ENCODE peak calls at places on chromosome 7, in seven cellular contexts. G is astrocyte, V is endothelial cell, E is cardiac muscle cell, Z is A673, R is stomach, P is cardiac fibroblast. H is an unnamed sample.

GRCh38 chr7:13777242-13777641 is 212.2 kb downstream of the ETV1 start:
- DNase-seq in G (no peak), R (no peak), V (no peak), Z (no peak), E (no peak), P (no peak), H (no peak)

GRCh38 chr7:44636926-44637325 is 30.5 kb downstream of the OGDH start:
- DNase-seq in P (no peak), G (no peak), Z (no peak), R (no peak), E (no peak), V (no peak), H (no peak)

GRCh38 chr7:77729574-77730348 is 33.5 kb downstream of the RSBN1L start:
- DNase-seq in R (no peak), V (no peak), P (peak), Z (no peak), G (peak), E (no peak), H (no peak)

GRCh38 chr7:1553513-1554210 is 2.3 kb downstream of the TMEM184A start:
- DNase-seq in P (no peak), Z (no peak), R (no peak), G (no peak), E (no peak), V (no peak), H (peak)

GRCh38 chr7:38102486-38102885 is 75.6 kb upstream of the STARD3NL start:
- DNase-seq in E (no peak), Z (no peak), P (peak), R (no peak), V (no peak), G (peak), H (no peak)

GRCh38 chr7:153370092-153370491 is 610.5 kb downstream of the ACTR3B start:
- DNase-seq in R (no peak), V (no peak), G (no peak), Z (no peak), P (no peak), E (no peak), H (no peak)

GRCh38 chr7:7263297-7264230 is 81.2 kb downstream of the C1GALT1 start:
- DNase-seq in G (no peak), Z (no peak), V (no peak), E (no peak), P (no peak), R (no peak), H (no peak)

GRCh38 chr7:5489991-5490536 is 66.4 kb upstream of the TNRC18 start:
- DNase-seq in R (no peak), G (no peak), P (no peak), V (no peak), E (no peak), Z (no peak), H (no peak)

GRCh38 chr7:150909192-150909591 is 56.9 kb downstream of the AOC1 start:
- DNase-seq in V (no peak), Z (no peak), G (no peak), E (no peak), P (no peak), R (no peak), H (no peak)

GRCh38 chr7:87146740-87147386 is 5.4 kb upstream of the DMTF1 start:
- DNase-seq in E (no peak), V (no peak), Z (no peak), R (no peak), P (no peak), G (no peak), H (no peak)

GRCh38 chr7:107044347-107045194 is at the start of gene PRKAR2B:
- DNase-seq in R (peak), V (peak), Z (peak), P (peak), G (peak), E (peak), H (peak)

GRCh38 chr7:77450054-77450453 is 33.9 kb upstream of the GSAP start:
- DNase-seq in E (no peak), G (peak), P (peak), V (no peak), R (no peak), Z (no peak), H (no peak)

GRCh38 chr7:106823631-106824030 is 41.5 kb upstream of the PIK3CG start:
- DNase-seq in Z (no peak), G (peak), P (no peak), E (no peak), V (no peak), R (no peak), H (peak)

GRCh38 chr7:69941077-69941476 is 342.8 kb downstream of the AUTS2 start:
- DNase-seq in E (no peak), G (no peak), Z (no peak), V (no peak), P (no peak), R (no peak), H (no peak)

GRCh38 chr7:16295558-16295957 is 125.8 kb downstream of the CRPPA start:
- DNase-seq in R (no peak), G (peak), E (no peak), P (no peak), V (no peak), Z (no peak), H (no peak)

GRCh38 chr7:18855796-18856195 is 261.6 kb downstream of the TWIST1 start:
- DNase-seq in G (peak), R (no peak), V (no peak), P (no peak), Z (no peak), E (no peak), H (no peak)

GRCh38 chr7:81632418-81632817 is 137.4 kb downstream of the HGF start:
- DNase-seq in G (peak), V (no peak), P (peak), R (no peak), E (no peak), Z (peak), H (no peak)

GRCh38 chr7:76302299-76303056 is at the start of gene HSPB1:
- DNase-seq in G (peak), E (peak), P (peak), R (peak), V (peak), Z (peak), H (peak)
- TF ChIP-seq CTCF in G (no peak), E (peak), P (no peak), R (no peak), V (no peak), Z (no peak), H (no peak)

GRCh38 chr7:143373255-143373794 is 7.8 kb upstream of the ZYX start:
- DNase-seq in V (no peak), Z (no peak), R (no peak), E (no peak), G (no peak), P (no peak), H (no peak)
- TF ChIP-seq CTCF in V (no peak), Z (no peak), R (no peak), E (no peak), G (no peak), P (no peak), H (no peak)

DNA sequence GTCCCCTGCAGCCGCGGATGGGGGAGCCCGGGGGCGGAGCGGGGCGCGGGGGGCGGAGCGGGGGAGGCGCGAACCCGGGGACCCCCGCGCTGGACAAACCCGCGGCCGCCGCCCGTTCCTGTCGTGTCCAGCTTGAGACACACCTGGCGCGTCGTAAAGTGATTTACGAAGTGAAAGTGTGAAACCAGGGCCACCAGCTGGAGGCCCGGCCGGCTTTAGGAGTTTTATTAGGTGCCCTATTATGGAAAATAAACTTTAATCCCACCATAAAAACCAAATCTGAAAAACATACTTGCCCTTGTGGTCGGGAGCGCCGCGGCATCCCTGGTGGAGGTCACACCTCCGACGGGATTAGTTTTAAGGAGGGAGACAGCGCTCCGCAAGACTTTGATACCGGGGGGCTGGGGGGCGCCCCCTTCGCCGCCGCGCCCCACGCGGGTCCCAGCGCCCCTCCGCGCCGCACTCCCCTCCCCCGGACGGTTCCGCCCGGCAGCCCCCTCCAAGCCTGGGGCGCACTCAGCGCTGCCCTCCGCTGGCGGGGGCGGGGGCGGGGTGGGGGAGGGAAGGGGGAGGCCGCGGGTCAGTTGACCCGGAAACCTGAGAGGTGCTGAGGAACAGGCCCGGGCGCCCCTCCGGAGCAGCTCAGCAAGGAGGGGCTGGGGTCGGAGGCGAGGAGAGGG is 10.3 kb downstream of the MNX1 start:
- DNase-seq in R (peak), V (no peak), P (no peak), G (no peak), Z (no peak), E (no peak), H (no peak)
- TF ChIP-seq CTCF in R (no peak), V (no peak), P (no peak), G (no peak), Z (no peak), E (no peak), H (no peak)

GRCh38 chr7:30974605-30975256 is 11.0 kb downstream of the GHRHR start:
- DNase-seq in V (peak), Z (peak), P (peak), G (peak), E (peak), R (peak), H (peak)

GRCh38 chr7:30971440-30971839 is 7.7 kb downstream of the GHRHR start:
- DNase-seq in V (no peak), G (no peak), E (no peak), P (no peak), Z (no peak), R (no peak), H (no peak)

GRCh38 chr7:30973791-30974604 is 10.2 kb downstream of the GHRHR start:
- DNase-seq in Z (no peak), E (no peak), P (no peak), V (no peak), R (no peak), G (no peak), H (no peak)

GRCh38 chr7:30971840-30972563 is 8.2 kb downstream of the GHRHR start:
- DNase-seq in P (no peak), V (no peak), R (no peak), E (no peak), Z (no peak), G (no peak), H (no peak)

GRCh38 chr7:30973292-30973691 is 9.5 kb downstream of the GHRHR start:
- DNase-seq in V (no peak), P (no peak), R (no peak), E (no peak), Z (no peak), G (no peak), H (no peak)
- TF ChIP-seq CTCF in V (no peak), P (no peak), R (no peak), E (no peak), Z (no peak), G (no peak), H (no peak)

DNA sequence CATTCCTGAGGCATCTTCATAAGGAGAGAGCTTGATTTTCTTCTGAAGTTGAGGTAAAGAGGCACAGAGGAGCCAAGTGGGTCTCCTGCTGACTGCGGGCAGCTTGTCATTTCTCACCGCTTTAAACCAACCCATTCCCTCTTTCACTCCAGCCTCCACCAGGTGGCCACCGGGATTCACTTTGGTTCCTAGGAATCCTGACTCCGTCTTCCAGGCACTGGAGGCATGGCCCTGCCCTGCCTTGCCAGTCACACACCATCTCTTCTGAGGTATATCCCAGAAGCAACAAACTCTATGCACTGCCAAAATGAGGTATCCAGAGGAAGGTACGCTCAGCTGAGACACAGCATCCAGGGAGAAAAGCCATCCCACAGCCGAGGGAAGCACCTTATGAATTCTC is 280.8 kb downstream of the TNS3 start:
- DNase-seq in V (no peak), Z (no peak), E (no peak), P (no peak), R (no peak), G (no peak), H (no peak)
- TF ChIP-seq CTCF in V (no peak), Z (no peak), E (no peak), P (no peak), R (no peak), G (no peak), H (peak)

H was measured in Calu3.